ENCODE peak calls at places on chromosome 17, in six cellular contexts. R is IMR-90, V is H9, Z is mesenchymal stem cell, K is trophoblast cell, B is H1. M is an unnamed sample.

GRCh38 chr17:66583112-66583748 is 251.7 kb upstream of the CACNG5 start:
- DNase-seq in B (no peak), V (no peak), Z (no peak), R (no peak), K (no peak), M (no peak)

GRCh38 chr17:67019126-67019507 is 25.2 kb upstream of the CACNG1 start:
- DNase-seq in V (no peak), R (no peak), K (no peak), Z (no peak), B (no peak), M (no peak)

GRCh38 chr17:81436294-81436849 is 41.1 kb downstream of the BAHCC1 start:
- DNase-seq in R (no peak), V (no peak), Z (peak; percentile 36), K (no peak), B (no peak), M (no peak)

GRCh38 chr17:10059684-10060211 is 138.7 kb downstream of the GAS7 start:
- DNase-seq in V (no peak), R (peak; percentile 15), K (no peak), B (no peak), Z (peak; percentile 65), M (no peak)

GRCh38 chr17:40309938-40310510 is 1.0 kb downstream of the RARA start:
- DNase-seq in B (no peak), Z (no peak), V (no peak), K (no peak), R (no peak), M (no peak)

GRCh38 chr17:21676281-21677111 is 15.8 kb upstream of the KCNJ18 start:
- DNase-seq in K (no peak), B (no peak), R (no peak), V (no peak), Z (no peak), M (no peak)

GRCh38 chr17:19647697-19648474 is 665 bp upstream of the ALDH3A2 start:
- DNase-seq in Z (peak; percentile 79), R (peak; percentile 54), K (peak; percentile 31), B (peak; percentile 82), V (peak; percentile 80), M (peak; percentile 30)

GRCh38 chr17:5784791-5785190 is 200.5 kb upstream of the NLRP1 start:
- DNase-seq in R (no peak), B (no peak), Z (no peak), V (no peak), K (peak; percentile 41), M (no peak)

GRCh38 chr17:36864827-36865320 is 72.4 kb upstream of the LHX1 start:
- DNase-seq in B (no peak), K (no peak), V (no peak), Z (no peak), R (no peak), M (no peak)

DNA sequence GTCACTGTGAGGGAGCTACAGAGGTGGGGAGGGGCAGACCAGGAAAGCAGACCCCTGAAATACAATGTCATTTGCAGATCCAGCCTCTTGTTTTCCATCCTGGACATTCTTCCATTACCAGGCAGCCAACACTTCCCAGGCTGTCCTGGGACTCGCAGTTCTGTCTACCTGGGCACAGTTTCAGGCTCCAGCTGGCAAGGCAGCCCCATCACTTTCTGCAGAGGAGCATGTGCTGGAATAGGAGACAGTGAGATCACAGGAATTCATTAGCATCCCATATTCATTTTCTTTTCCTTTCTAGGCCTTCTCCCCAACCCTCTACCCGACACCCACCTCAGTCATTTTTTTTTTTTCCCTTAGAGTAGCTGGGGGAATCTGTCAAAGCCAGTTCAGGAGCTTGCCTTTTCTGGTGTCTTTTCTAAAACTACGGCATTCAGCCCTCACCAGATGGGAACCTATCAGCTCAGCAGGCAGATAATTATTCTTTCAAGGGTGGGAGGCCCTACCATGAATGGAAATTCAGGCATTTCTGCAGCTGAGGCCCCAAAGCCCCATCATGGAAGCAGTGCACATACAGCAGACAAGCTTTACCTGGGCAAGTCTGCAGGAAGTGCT is 42.4 kb upstream of the FBXO47 start:
- DNase-seq in B (no peak), K (no peak), V (no peak), R (no peak), Z (no peak), M (no peak)
- H3K14ac ChIP-seq in B (no peak overlapping the region), K (no peak overlapping the region), V (no peak overlapping the region), R (no peak overlapping the region), Z (no peak overlapping the region), M (no peak overlapping the region)

GRCh38 chr17:39199986-39200879 is at the start of gene RPL19:
- DNase-seq in B (peak; percentile 83), R (peak; percentile 96), Z (peak; percentile 96), K (peak; percentile 82), V (peak; percentile 93), M (peak; percentile 90)

GRCh38 chr17:39200957-39201510 is 951 bp downstream of the RPL19 start:
- DNase-seq in Z (no peak), R (no peak), V (no peak), K (no peak), B (no peak), M (no peak)

GRCh38 chr17:39208136-39208535 is 8.1 kb downstream of the RPL19 start:
- DNase-seq in Z (no peak), R (peak; percentile 53), B (no peak), K (no peak), V (no peak), M (no peak)

GRCh38 chr17:39205112-39205526 is 5.0 kb downstream of the RPL19 start:
- DNase-seq in R (no peak), Z (no peak), B (no peak), K (no peak), V (no peak), M (no peak)

GRCh38 chr17:39204245-39204644 is 4.2 kb downstream of the RPL19 start:
- DNase-seq in R (no peak), Z (no peak), V (no peak), B (no peak), K (no peak), M (no peak)
- H4K91ac ChIP-seq in R (no peak overlapping the region), Z (no peak overlapping the region), V (no peak overlapping the region), B (no peak overlapping the region), K (no peak overlapping the region), M (no peak overlapping the region)

GRCh38 chr17:56023851-56024250 is 129.4 kb upstream of the ANKFN1 start:
- DNase-seq in R (no peak), B (no peak), V (no peak), K (no peak), Z (no peak), M (no peak)
- H3K14ac ChIP-seq in R (no peak overlapping the region), B (no peak overlapping the region), V (no peak overlapping the region), K (no peak overlapping the region), Z (no peak overlapping the region), M (no peak overlapping the region)

GRCh38 chr17:33925650-33926049 is 329.4 kb upstream of the CCL2 start:
- DNase-seq in B (no peak), R (no peak), V (no peak), Z (no peak), K (no peak), M (no peak)
- H4K91ac ChIP-seq in B (no peak overlapping the region), R (no peak overlapping the region), V (no peak overlapping the region), Z (no peak overlapping the region), K (no peak overlapping the region), M (no peak overlapping the region)

GRCh38 chr17:76943781-76944213 is 75.6 kb downstream of the MGAT5B start:
- DNase-seq in B (no peak), K (no peak), V (no peak), R (no peak), Z (no peak), M (no peak)
- H3K14ac ChIP-seq in B (no peak overlapping the region), K (no peak overlapping the region), V (peak overlapping the region; percentile 29), R (no peak overlapping the region), Z (no peak overlapping the region), M (peak overlapping the region; percentile 63)

M was measured in neuronal stem cell.